ENCODE peak calls at places on chromosomes 11 and 22, in five cellular contexts. I is trophoblast cell, X is mesenchymal stem cell, M is H1, F is neuronal stem cell. S is an unnamed sample.
A peak's percentile ranks its signal among the peaks of the same experiment; 100 is the strongest.

GRCh38 chr22:22908495-22908861 is 20.9 kb downstream of the IGLL5 start:
- DNase-seq in X (no peak), M (no peak), I (no peak), F (no peak), S (no peak)

GRCh38 chr11:62399172-62399867 is 19.5 kb upstream of the SCGB1A1 start:
- DNase-seq in F (no peak), M (no peak), X (no peak), I (no peak), S (no peak)

GRCh38 chr11:66692446-66692845 is 14.8 kb upstream of the RBM4B start:
- DNase-seq in X (no peak), I (no peak), F (no peak), M (no peak), S (no peak)

GRCh38 chr11:114987171-114987760 is 308.9 kb downstream of the NXPE2 start:
- DNase-seq in M (no peak), I (no peak), X (no peak), F (no peak), S (no peak)

GRCh38 chr11:131378931-131379330 is 8.5 kb downstream of the NTM start:
- DNase-seq in F (no peak), I (no peak), M (no peak), X (no peak), S (no peak)

GRCh38 chr22:31088233-31088986 is 7.3 kb downstream of the SMTN start:
- DNase-seq in I (no peak), F (no peak), X (no peak), M (no peak), S (no peak)

GRCh38 chr11:115226556-115226955 is 277.7 kb downstream of the CADM1 start:
- DNase-seq in F (peak; percentile 55), X (peak; percentile 57), I (peak; percentile 77), M (peak; percentile 70), S (peak; percentile 84)

GRCh38 chr11:122202951-122203456 is 87.0 kb upstream of the BLID start:
- DNase-seq in I (peak; percentile 29), X (peak; percentile 76), F (peak; percentile 50), M (peak; percentile 34), S (peak; percentile 81)

GRCh38 chr11:47886096-47886495 is 37.9 kb upstream of the NUP160 start:
- DNase-seq in I (no peak), M (no peak), X (no peak), F (no peak), S (no peak)

GRCh38 chr22:44037519-44038370 is 13.6 kb downstream of the PARVB start:
- DNase-seq in I (peak; percentile 64), X (peak; percentile 92), M (no peak), F (no peak), S (no peak)

GRCh38 chr11:114262681-114263509 is 33.3 kb upstream of the NNMT start:
- DNase-seq in F (no peak), I (no peak), M (no peak), X (peak; percentile 71), S (peak; percentile 54)

GRCh38 chr22:22855617-22856308 is 31.9 kb upstream of the IGLL5 start:
- DNase-seq in I (peak; percentile 26), F (no peak), M (no peak), X (no peak), S (peak; percentile 69)

GRCh38 chr22:37237371-37238268 is 6.4 kb downstream of the RAC2 start:
- DNase-seq in I (no peak), F (no peak), X (peak; percentile 70), M (no peak), S (no peak)

GRCh38 chr11:10659339-10660216 is 34.0 kb downstream of the IRAG1 start:
- DNase-seq in X (peak; percentile 99), I (peak; percentile 74), F (no peak), M (no peak), S (no peak)

GRCh38 chr22:17795143-17795542 is 20.9 kb upstream of the BID start:
- DNase-seq in F (no peak), X (no peak), I (no peak), M (no peak), S (no peak)

GRCh38 chr22:17797721-17798559 is 23.7 kb upstream of the BID start:
- DNase-seq in M (no peak), X (no peak), F (no peak), I (no peak), S (no peak)

GRCh38 chr22:17795661-17796548 is 21.6 kb upstream of the BID start:
- DNase-seq in M (no peak), F (no peak), I (no peak), X (no peak), S (no peak)

GRCh38 chr22:17794726-17795125 is 20.5 kb upstream of the BID start:
- DNase-seq in I (no peak), X (no peak), M (no peak), F (no peak), S (no peak)

DNA sequence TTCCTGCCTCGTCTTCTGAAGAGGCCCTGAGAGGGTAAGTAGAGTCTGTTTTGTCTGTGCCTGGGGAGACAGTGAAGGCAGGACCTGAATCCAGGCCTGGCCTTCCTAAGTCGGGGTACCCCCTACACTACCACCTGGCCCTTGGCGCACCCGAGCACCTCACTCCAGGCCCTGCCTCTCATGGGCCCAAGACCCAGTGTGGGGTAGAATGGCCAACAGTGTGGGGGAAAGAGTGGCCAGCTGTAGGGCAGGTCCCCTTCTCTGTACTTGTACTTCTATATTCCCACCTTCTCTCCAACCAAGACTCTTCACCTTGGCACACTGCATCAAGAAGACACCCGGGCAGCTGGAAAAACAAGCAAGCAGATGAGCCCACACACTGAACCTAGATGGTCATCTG is 22.4 kb upstream of the BID start:
- DNase-seq in M (no peak), F (no peak), I (no peak), X (no peak), S (no peak)
- H3K4me2 ChIP-seq in M (no peak overlapping the region), F (no peak overlapping the region), I (no peak overlapping the region), X (no peak overlapping the region), S (no peak overlapping the region)

GRCh38 chr11:6485661-6486060 is 4.4 kb downstream of the TIMM10B start:
- DNase-seq in M (no peak), X (no peak), I (no peak), F (no peak), S (no peak)
- H2BK12ac ChIP-seq in M (no peak overlapping the region), X (no peak overlapping the region), I (no peak overlapping the region), F (no peak overlapping the region), S (no peak overlapping the region)

GRCh38 chr11:117511981-117512448 is 184.4 kb downstream of the CEP164 start:
- DNase-seq in X (no peak), M (no peak), F (no peak), I (no peak), S (no peak)

GRCh38 chr11:117511483-117511934 is 183.9 kb downstream of the CEP164 start:
- DNase-seq in X (no peak), F (no peak), I (peak; percentile 81), M (no peak), S (no peak)

GRCh38 chr11:117514256-117514655 is 186.6 kb downstream of the CEP164 start:
- DNase-seq in F (no peak), M (no peak), I (no peak), X (no peak), S (no peak)

GRCh38 chr11:117515892-117516291 is 188.2 kb downstream of the CEP164 start:
- DNase-seq in M (no peak), I (no peak), F (no peak), X (no peak), S (no peak)

DNA sequence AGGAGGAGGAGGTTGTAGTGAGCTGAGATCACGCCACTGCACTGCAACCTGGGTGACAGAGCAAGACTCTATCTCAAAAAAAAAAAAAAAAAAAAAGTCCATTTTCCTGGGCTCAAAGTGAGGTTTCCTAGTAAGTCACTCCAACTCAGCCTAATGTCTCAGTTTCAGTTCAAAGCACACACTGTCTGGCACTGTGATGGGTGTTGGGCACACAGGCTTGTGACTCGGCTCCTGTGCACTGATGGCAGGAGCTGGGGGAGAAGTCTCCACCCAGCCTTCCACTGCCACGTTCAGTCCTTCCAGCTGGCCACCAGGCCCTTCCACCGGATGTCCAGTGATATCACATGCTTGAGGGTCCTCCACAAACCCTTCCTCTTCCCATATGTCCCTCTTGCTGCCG is 186.0 kb downstream of the CEP164 start:
- DNase-seq in I (no peak), X (no peak), M (no peak), F (no peak), S (no peak)
- H3K4me2 ChIP-seq in I (no peak overlapping the region), X (no peak overlapping the region), M (no peak overlapping the region), F (no peak overlapping the region), S (no peak overlapping the region)

GRCh38 chr22:35317680-35318290 is 18.1 kb downstream of the TOM1 start:
- DNase-seq in I (no peak), M (no peak), X (no peak), F (no peak), S (no peak)

GRCh38 chr22:35315141-35315854 is 15.6 kb downstream of the TOM1 start:
- DNase-seq in X (no peak), F (no peak), I (no peak), M (no peak), S (no peak)

GRCh38 chr22:35315855-35316745 is 16.4 kb downstream of the TOM1 start:
- DNase-seq in I (peak; percentile 83), X (no peak), F (no peak), M (no peak), S (no peak)

GRCh38 chr22:35319244-35319985 is 19.7 kb downstream of the TOM1 start:
- DNase-seq in F (no peak), M (no peak), I (no peak), X (no peak), S (no peak)

GRCh38 chr22:35318346-35319215 is 18.9 kb downstream of the TOM1 start:
- DNase-seq in F (no peak), I (no peak), M (no peak), X (no peak), S (no peak)
- H2BK12ac ChIP-seq in F (no peak overlapping the region), I (no peak overlapping the region), M (no peak overlapping the region), X (no peak overlapping the region), S (no peak overlapping the region)

DNA sequence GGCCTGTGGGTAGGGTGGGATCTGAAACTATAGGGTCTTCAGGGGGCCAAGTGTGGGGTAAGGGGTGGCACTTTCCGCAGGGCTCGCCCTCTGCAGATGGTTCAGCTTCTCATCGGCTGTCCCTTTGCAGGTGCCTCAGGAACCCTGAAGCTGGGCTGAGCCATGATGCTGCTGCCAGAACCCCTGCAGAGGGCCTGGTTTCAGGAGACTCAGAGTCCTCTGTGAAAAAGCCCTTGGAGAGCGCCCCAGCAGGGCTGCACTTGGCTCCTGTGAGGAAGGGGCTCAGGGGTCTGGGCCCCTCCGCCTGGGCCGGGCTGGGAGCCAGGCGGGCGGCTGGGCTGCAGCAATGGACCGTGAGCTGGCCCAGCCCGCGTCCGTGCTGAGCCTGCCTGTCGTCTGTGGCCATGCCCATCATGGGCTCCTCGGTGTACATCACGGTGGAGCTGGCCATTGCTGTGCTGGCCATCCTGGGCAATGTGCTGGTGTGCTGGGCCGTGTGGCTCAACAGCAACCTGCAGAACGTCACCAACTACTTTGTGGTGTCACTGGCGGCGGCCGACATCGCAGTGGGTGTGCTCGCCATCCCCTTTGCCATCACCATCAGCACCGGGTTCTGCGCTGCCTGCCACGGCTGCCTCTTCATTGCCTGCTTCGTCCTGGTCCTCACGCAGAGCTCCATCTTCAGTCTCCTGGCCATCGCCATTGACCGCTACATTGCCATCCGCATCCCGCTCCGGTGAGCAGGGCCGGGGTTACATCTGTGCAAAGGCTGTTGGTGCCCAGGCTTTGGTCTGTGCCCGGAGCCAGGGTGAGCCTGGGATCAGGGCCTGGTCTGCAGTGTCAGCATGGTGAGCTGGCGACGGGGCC is 5.8 kb downstream of the ADORA2A start:
- DNase-seq in I (no peak), X (no peak), F (no peak), M (no peak), S (no peak)
- H3K4me2 ChIP-seq in I (no peak overlapping the region), X (no peak overlapping the region), F (no peak overlapping the region), M (no peak overlapping the region), S (no peak overlapping the region)

DNA sequence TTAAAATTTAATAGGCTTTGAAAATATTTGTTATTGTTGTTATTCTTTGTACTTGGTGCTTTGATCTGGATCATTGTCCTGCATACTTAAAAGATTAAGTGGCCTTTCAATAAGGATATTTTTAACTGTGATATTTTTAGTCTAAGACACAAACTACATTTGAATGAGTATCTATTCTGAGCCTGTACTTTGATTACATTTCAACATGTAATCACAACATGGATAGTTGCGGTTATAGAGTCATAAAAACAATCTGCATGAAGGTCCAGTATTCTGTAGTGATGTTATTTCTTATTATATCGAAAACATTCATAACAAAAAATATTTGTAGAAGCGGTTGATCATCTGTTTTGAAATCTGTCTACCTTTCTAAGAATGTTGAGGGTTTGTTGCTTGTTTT is 58.6 kb downstream of the HIPK3 start:
- DNase-seq in M (no peak), X (no peak), F (no peak), I (no peak), S (no peak)
- H2BK12ac ChIP-seq in M (no peak overlapping the region), X (no peak overlapping the region), F (no peak overlapping the region), I (no peak overlapping the region), S (no peak overlapping the region)